ENCODE peak calls at places on chromosomes 6 and 20, in four cellular contexts. V is foreskin fibroblast, A is choroid plexus epithelial cell, D is heart right ventricle. M is an unnamed sample.

GRCh38 chr6:88586371-88587157 is 376.9 kb downstream of the RNGTT start:
- DNase-seq in V (no peak), A (no peak), D (no peak), M (no peak)

GRCh38 chr20:50339196-50339901 is 148.7 kb downstream of the CEBPB start:
- DNase-seq in V (peak; percentile 63), A (peak; percentile 27), D (no peak), M (peak; percentile 50)

GRCh38 chr6:98871057-98871456 is 36.7 kb downstream of the POU3F2 start:
- DNase-seq in V (peak; percentile 58), A (peak; percentile 68), D (no peak), M (no peak)

GRCh38 chr6:170522565-170523183 is 30.4 kb downstream of the PSMB1 start:
- DNase-seq in V (no peak), A (peak; percentile 54), D (no peak), M (no peak)

GRCh38 chr6:132065556-132065955 is 114.4 kb upstream of the CCN2 start:
- DNase-seq in V (no peak), A (peak; percentile 45), D (no peak), M (no peak)

GRCh38 chr6:14474816-14475215 is 357.2 kb downstream of the CD83 start:
- DNase-seq in V (no peak), A (no peak), D (no peak), M (no peak)

GRCh38 chr20:63364801-63365585 is 3.8 kb upstream of the CHRNA4 start:
- DNase-seq in V (no peak), A (no peak), D (peak; percentile 7), M (no peak)

GRCh38 chr20:36061754-36062153 is 92.8 kb upstream of the EPB41L1 start:
- DNase-seq in V (no peak), A (no peak), D (peak; percentile 43), M (no peak)

GRCh38 chr20:12924126-12924525 is 84.6 kb upstream of the SPTLC3 start:
- DNase-seq in V (no peak), A (no peak), D (no peak), M (no peak)

GRCh38 chr20:61907081-61907891 is 158.4 kb downstream of the TAF4 start:
- DNase-seq in V (no peak), A (no peak), D (no peak), M (no peak)

GRCh38 chr6:17600527-17601388 is 656 bp downstream of the FAM8A1 start:
- DNase-seq in V (no peak), A (peak; percentile 30), D (peak; percentile 61), M (peak; percentile 18)

GRCh38 chr6:53484409-53485280 is 60.3 kb downstream of the GCLC start:
- DNase-seq in V (peak; percentile 43), A (peak; percentile 90), D (no peak), M (peak; percentile 83)
- H3K4me3 ChIP-seq in V (no peak overlapping the region), A (no peak overlapping the region), D (peak overlapping the region; percentile 10), M (no peak overlapping the region)

GRCh38 chr6:151436300-151436699 is 15.6 kb downstream of the RMND1 start:
- DNase-seq in V (no peak), A (peak; percentile 26), D (no peak), M (no peak)
- H3K4me3 ChIP-seq in V (no peak overlapping the region), A (no peak overlapping the region), D (no peak overlapping the region), M (no peak overlapping the region)

DNA sequence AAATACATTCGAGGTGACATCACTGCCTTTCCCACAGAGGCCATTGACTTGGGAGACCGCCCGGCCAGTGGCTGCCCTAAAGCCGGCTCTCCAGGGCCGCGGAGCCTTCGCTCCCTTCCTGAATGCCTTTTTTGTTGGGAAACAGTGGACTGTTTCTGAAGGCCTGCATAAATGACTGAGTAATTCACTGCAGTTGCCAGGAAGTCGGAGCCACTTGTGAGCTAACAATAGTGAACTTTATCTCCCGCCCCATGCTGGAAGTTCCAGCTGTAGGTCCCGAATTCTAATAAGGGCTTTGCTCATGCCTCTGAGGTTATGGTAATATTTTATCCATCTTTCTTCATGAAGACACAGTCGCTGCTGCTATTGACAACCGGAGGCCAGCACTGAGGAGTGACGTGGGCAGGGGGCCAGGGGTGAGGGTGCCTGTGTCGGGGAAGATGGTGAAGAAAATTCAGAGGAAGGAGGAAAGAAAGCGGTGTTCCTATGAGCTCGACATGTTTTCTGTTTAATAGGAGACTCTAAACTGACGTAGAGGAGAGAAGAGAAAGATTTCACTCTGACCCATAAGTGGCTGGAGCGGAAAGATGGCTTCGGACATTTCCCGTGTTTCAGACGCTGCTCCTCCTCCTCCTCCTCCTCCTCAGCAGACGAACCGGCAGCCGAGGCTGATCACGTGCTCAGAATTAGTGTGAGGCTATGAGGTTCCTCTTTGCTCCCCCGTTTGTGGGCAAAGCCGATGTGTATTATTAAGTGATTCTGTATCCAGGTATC is 671.2 kb downstream of the QKI start:
- DNase-seq in V (no peak), A (peak; percentile 68), D (peak; percentile 81), M (no peak)
- H3K4me3 ChIP-seq in V (no peak overlapping the region), A (no peak overlapping the region), D (peak overlapping the region; percentile 16), M (no peak overlapping the region)

GRCh38 chr6:125018136-125018535 is 55.9 kb downstream of the RNF217 start:
- DNase-seq in V (no peak), A (peak; percentile 53), D (no peak), M (no peak)

GRCh38 chr6:125015152-125015551 is 52.9 kb downstream of the RNF217 start:
- DNase-seq in V (no peak), A (no peak), D (no peak), M (no peak)

GRCh38 chr6:125009578-125009977 is 47.3 kb downstream of the RNF217 start:
- DNase-seq in V (no peak), A (peak; percentile 82), D (no peak), M (no peak)

GRCh38 chr6:125019281-125019680 is 57.0 kb downstream of the RNF217 start:
- DNase-seq in V (no peak), A (no peak), D (no peak), M (no peak)

GRCh38 chr6:125014157-125014957 is 52.1 kb downstream of the RNF217 start:
- DNase-seq in V (peak; percentile 38), A (peak; percentile 87), D (no peak), M (peak; percentile 2)
- H3K4me3 ChIP-seq in V (no peak overlapping the region), A (no peak overlapping the region), D (no peak overlapping the region), M (no peak overlapping the region)

GRCh38 chr6:165659945-165660862 is 2.8 kb downstream of the PDE10A start:
- DNase-seq in V (no peak), A (no peak), D (peak; percentile 44), M (no peak)

GRCh38 chr6:165662041-165662491 is 975 bp downstream of the PDE10A start:
- DNase-seq in V (no peak), A (peak; percentile 52), D (peak; percentile 61), M (no peak)

GRCh38 chr6:165662671-165663282 is at the start of gene PDE10A:
- DNase-seq in V (no peak), A (peak; percentile 76), D (peak; percentile 79), M (no peak)

GRCh38 chr6:165660881-165661415 is 2.1 kb downstream of the PDE10A start:
- DNase-seq in V (no peak), A (no peak), D (no peak), M (no peak)

GRCh38 chr6:165661416-165662001 is 1.5 kb downstream of the PDE10A start:
- DNase-seq in V (no peak), A (peak; percentile 47), D (peak; percentile 30), M (no peak)
- H3K4me3 ChIP-seq in V (no peak overlapping the region), A (peak overlapping the region; percentile 77), D (peak overlapping the region; percentile 88), M (no peak overlapping the region)

DNA sequence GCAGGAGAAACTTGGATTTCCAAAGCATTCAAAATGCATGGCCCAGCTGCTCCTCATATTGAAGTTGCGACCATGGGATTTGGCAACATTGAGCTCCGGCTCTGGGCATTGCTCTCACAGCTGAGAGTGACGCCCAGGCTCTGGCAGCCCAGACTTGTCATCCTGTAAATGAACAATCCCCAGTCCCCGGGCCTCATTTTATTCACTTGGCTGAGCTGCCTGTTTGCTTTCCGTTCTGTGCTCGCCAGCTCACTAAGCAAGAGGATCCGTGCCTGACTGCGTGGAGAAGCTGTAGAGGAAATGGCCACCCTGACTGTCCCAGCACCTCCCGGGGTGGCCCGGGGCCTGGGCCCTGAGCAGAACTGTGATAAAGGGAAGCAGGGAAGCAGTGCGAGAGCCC is 119.5 kb upstream of the CD93 start:
- DNase-seq in V (peak; percentile 69), A (no peak), D (peak; percentile 70), M (no peak)
- H3K4me3 ChIP-seq in V (no peak overlapping the region), A (no peak overlapping the region), D (no peak overlapping the region), M (no peak overlapping the region)

GRCh38 chr6:91149914-91150674 is 563.2 kb upstream of the MAP3K7 start:
- DNase-seq in V (no peak), A (peak; percentile 76), D (no peak), M (no peak)
- H3K4me3 ChIP-seq in V (no peak overlapping the region), A (no peak overlapping the region), D (no peak overlapping the region), M (no peak overlapping the region)

GRCh38 chr6:63573140-63573898 is 1.0 kb downstream of the LOC128125822 start:
- DNase-seq in V (peak; percentile 42), A (peak; percentile 81), D (peak; percentile 72), M (peak; percentile 40)

GRCh38 chr6:63572733-63573139 is 456 bp downstream of the LOC128125822 start:
- DNase-seq in V (no peak), A (no peak), D (no peak), M (no peak)

GRCh38 chr6:63571382-63571882 is 848 bp upstream of the LOC128125822 start:
- DNase-seq in V (no peak), A (no peak), D (no peak), M (no peak)

GRCh38 chr6:63573899-63574553 is 1.7 kb downstream of the LOC128125822 start:
- DNase-seq in V (peak; percentile 22), A (peak; percentile 78), D (no peak), M (peak; percentile 39)

GRCh38 chr6:63571883-63572732 is at the start of the genes LOC128125822 and PTP4A1:
- DNase-seq in V (peak; percentile 99), A (peak; percentile 99), D (peak; percentile 98), M (peak; percentile 96)
- H3K4me3 ChIP-seq in V (peak within 1 kb of the TSS; percentile 90), A (peak within 1 kb of the TSS; percentile 75), D (peak within 1 kb of the TSS; percentile 95), M (peak within 1 kb of the TSS; percentile 76)

GRCh38 chr6:73579389-73579788 is 58.6 kb upstream of the EEF1A1 start:
- DNase-seq in V (no peak), A (no peak), D (peak; percentile 19), M (no peak)

GRCh38 chr6:73577605-73578160 is 56.9 kb upstream of the EEF1A1 start:
- DNase-seq in V (no peak), A (no peak), D (no peak), M (no peak)

GRCh38 chr6:73581293-73581692 is 60.5 kb upstream of the EEF1A1 start:
- DNase-seq in V (no peak), A (no peak), D (no peak), M (no peak)

GRCh38 chr6:73579851-73580246 is 59.0 kb upstream of the EEF1A1 start:
- DNase-seq in V (peak; percentile 86), A (peak; percentile 94), D (no peak), M (no peak)

GRCh38 chr6:73580247-73581149 is 59.7 kb upstream of the EEF1A1 start:
- DNase-seq in V (peak; percentile 98), A (peak; percentile 98), D (peak; percentile 71), M (no peak)
- H3K4me3 ChIP-seq in V (peak overlapping the region; percentile 23), A (peak overlapping the region; percentile 2), D (peak overlapping the region; percentile 32), M (no peak overlapping the region)

M was measured in Jurkat, Clone E6-1.